ENCODE peak calls at places on chromosomes 13 and 19, in six cellular contexts. J is cardiac fibroblast, L is skeletal muscle cell, E is neuronal stem cell, N is adrenal gland, V is esophagus squamous epithelium. Z is an unnamed sample.

GRCh38 chr13:108595416-108596257 is 33.8 kb upstream of the MYO16 start:
- DNase-seq in J (no peak), L (no peak), E (no peak), N (no peak), V (no peak), Z (peak)

GRCh38 chr19:18723871-18724377 is 40.4 kb downstream of the CRTC1 start:
- DNase-seq in J (no peak), L (no peak), E (no peak), N (no peak), V (no peak), Z (no peak)

GRCh38 chr13:24063281-24063851 is 97.2 kb upstream of the SPATA13 start:
- DNase-seq in J (no peak), L (peak), E (no peak), N (peak), V (no peak), Z (no peak)

GRCh38 chr13:23160241-23161175 is 20.3 kb upstream of the SGCG start:
- DNase-seq in J (no peak), L (no peak), E (peak), N (no peak), V (no peak), Z (peak)

GRCh38 chr13:101916108-101916757 is 463.8 kb downstream of the ITGBL1 start:
- DNase-seq in J (peak), L (no peak), E (peak), N (no peak), V (no peak), Z (peak)

GRCh38 chr13:18628428-18628827 is 553.2 kb downstream of the TUBA3C start:
- DNase-seq in J (no peak), L (no peak), E (no peak), N (no peak), V (no peak), Z (no peak)

GRCh38 chr13:52651880-52652169 is 811 bp upstream of the SUGT1 start:
- DNase-seq in J (no peak), L (no peak), E (no peak), N (no peak), V (no peak), Z (no peak)

GRCh38 chr19:33422369-33423180 is 49.1 kb downstream of the CEBPG start:
- DNase-seq in J (no peak), L (no peak), E (no peak), N (no peak), V (no peak), Z (no peak)

GRCh38 chr19:4638330-4638729 is 986 bp upstream of the TNFAIP8L1 start:
- DNase-seq in J (peak), L (no peak), E (no peak), N (no peak), V (no peak), Z (no peak)

GRCh38 chr13:114019367-114019766 is 45.5 kb upstream of the C13orf46 start:
- DNase-seq in J (peak), L (no peak), E (no peak), N (no peak), V (no peak), Z (peak)

GRCh38 chr13:103431880-103432279 is 365.7 kb upstream of the SLC10A2 start:
- DNase-seq in J (no peak), L (no peak), E (no peak), N (no peak), V (no peak), Z (no peak)

GRCh38 chr13:79281335-79281734 is 124.7 kb downstream of the RBM26 start:
- DNase-seq in J (no peak), L (no peak), E (peak), N (no peak), V (no peak), Z (peak)

GRCh38 chr19:33473644-33474305 is 47.8 kb downstream of the PEPD start:
- DNase-seq in J (peak), L (no peak), E (no peak), N (no peak), V (no peak), Z (no peak)

GRCh38 chr19:14187586-14187985 is 18.4 kb downstream of the ADGRL1 start:
- DNase-seq in J (no peak), L (no peak), E (no peak), N (no peak), V (no peak), Z (no peak)

GRCh38 chr13:23723463-23723862 is 153.3 kb downstream of the TNFRSF19 start:
- DNase-seq in J (peak), L (peak), E (no peak), N (no peak), V (no peak), Z (no peak)

GRCh38 chr19:29645911-29646310 is 19.4 kb upstream of the PLEKHF1 start:
- DNase-seq in J (peak), L (no peak), E (no peak), N (peak), V (no peak), Z (no peak)

GRCh38 chr13:86572115-86572514 is 772.9 kb upstream of the SLITRK6 start:
- DNase-seq in J (no peak), L (no peak), E (no peak), N (no peak), V (no peak), Z (no peak)

GRCh38 chr13:110396476-110396875 is 89.4 kb downstream of the COL4A2 start:
- DNase-seq in J (peak), L (no peak), E (no peak), N (no peak), V (no peak), Z (no peak)

GRCh38 chr19:14116918-14117578 is 514 bp downstream of the PRKACA start:
- DNase-seq in J (no peak), L (no peak), E (no peak), N (peak), V (peak), Z (no peak)

GRCh38 chr19:14138576-14139265 is 2.3 kb upstream of the ASF1B start:
- DNase-seq in J (peak), L (no peak), E (no peak), N (no peak), V (no peak), Z (no peak)

GRCh38 chr13:90867336-90867683 is 480.2 kb upstream of the MIR17HG start:
- DNase-seq in J (peak), L (peak), E (peak), N (peak), V (peak), Z (peak)

GRCh38 chr19:7559102-7559501 is 23.6 kb downstream of the PNPLA6 start:
- DNase-seq in J (no peak), L (no peak), E (no peak), N (no peak), V (no peak), Z (no peak)

GRCh38 chr19:14467816-14468215 is 7.3 kb downstream of the PTGER1 start:
- DNase-seq in J (no peak), L (no peak), E (no peak), N (no peak), V (no peak), Z (no peak)

GRCh38 chr19:3649888-3650287 is 23.3 kb upstream of the CACTIN start:
- DNase-seq in J (no peak), L (no peak), E (no peak), N (no peak), V (no peak), Z (no peak)

GRCh38 chr19:44050740-44051653 is 839 bp upstream of the ZNF223 start:
- DNase-seq in J (peak), L (no peak), E (no peak), N (peak), V (no peak), Z (no peak)

GRCh38 chr13:25214371-25215252 is 42.5 kb upstream of the AMER2 start:
- DNase-seq in J (peak), L (peak), E (no peak), N (peak), V (no peak), Z (no peak)

GRCh38 chr13:109204657-109205056 is 575.2 kb downstream of the MYO16 start:
- DNase-seq in J (no peak), L (no peak), E (no peak), N (no peak), V (no peak), Z (no peak)

GRCh38 chr13:80341771-80342271 is 895 bp upstream of the SPRY2 start:
- DNase-seq in J (peak), L (no peak), E (peak), N (peak), V (no peak), Z (peak)

GRCh38 chr13:32150794-32151193 is 119.2 kb downstream of the FRY start:
- DNase-seq in J (peak), L (peak), E (no peak), N (peak), V (no peak), Z (no peak)

GRCh38 chr19:489418-490196 is 6.7 kb upstream of the MADCAM1 start:
- DNase-seq in J (peak), L (no peak), E (no peak), N (no peak), V (no peak), Z (peak)

GRCh38 chr13:24005711-24006281 is 108.5 kb upstream of the C1QTNF9B start:
- DNase-seq in J (no peak), L (no peak), E (no peak), N (no peak), V (no peak), Z (no peak)

GRCh38 chr19:48639483-48640375 is 2.5 kb upstream of the DBP start:
- DNase-seq in J (no peak), L (no peak), E (no peak), N (no peak), V (no peak), Z (no peak)

GRCh38 chr19:55251296-55252081 is 7.3 kb downstream of the PPP6R1 start:
- DNase-seq in J (peak), L (peak), E (no peak), N (no peak), V (no peak), Z (no peak)

GRCh38 chr19:48121909-48122371 is 11.3 kb upstream of the PLA2G4C start:
- DNase-seq in J (peak), L (no peak), E (no peak), N (peak), V (no peak), Z (no peak)

GRCh38 chr19:49997709-49998108 is 27.5 kb downstream of the VRK3 start:
- DNase-seq in J (peak), L (no peak), E (no peak), N (no peak), V (no peak), Z (peak)

DNA sequence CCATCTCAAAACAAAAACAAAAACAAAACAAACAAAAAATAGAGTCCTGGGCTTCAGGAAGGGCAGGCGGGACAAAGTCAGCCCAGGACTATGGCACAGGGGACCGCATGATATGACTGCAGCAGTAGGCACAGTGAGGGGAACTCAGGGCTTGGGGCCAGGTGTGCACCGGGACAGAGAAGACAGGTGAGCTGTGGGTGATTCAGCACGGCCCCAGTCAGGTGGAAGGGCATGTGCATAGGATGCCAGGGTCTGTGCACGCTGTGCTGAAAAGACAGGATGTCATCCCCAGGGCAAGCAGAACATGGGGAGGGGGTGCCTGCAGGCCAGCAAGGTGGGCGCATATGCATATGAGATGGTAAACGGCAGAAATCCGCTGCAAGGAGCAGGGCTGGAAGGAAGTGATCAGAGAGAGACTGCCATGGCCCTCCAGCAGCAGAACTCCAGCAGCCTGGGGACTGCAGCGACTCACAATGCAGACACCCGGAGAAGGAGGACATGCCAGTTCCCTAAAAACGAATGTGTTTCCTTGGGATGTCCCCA is 15.0 kb downstream of the EPS15L1 start:
- DNase-seq in J (no peak), L (no peak), E (no peak), N (no peak), V (no peak), Z (no peak)
- H3K4me3 ChIP-seq in J (no peak), L (no peak), E (no peak), N (no peak), V (no peak), Z (no peak)

GRCh38 chr19:39826311-39826945 is 7.5 kb downstream of the DYRK1B start:
- DNase-seq in J (no peak), L (no peak), E (no peak), N (no peak), V (no peak), Z (no peak)

GRCh38 chr19:39825531-39826076 is 8.4 kb downstream of the DYRK1B start:
- DNase-seq in J (no peak), L (no peak), E (no peak), N (no peak), V (no peak), Z (no peak)

GRCh38 chr19:39825093-39825463 is 8.9 kb downstream of the DYRK1B start:
- DNase-seq in J (no peak), L (no peak), E (no peak), N (no peak), V (no peak), Z (no peak)

GRCh38 chr19:39824143-39825092 is 9.5 kb downstream of the DYRK1B start:
- DNase-seq in J (peak), L (peak), E (peak), N (peak), V (peak), Z (peak)

GRCh38 chr19:39823693-39824092 is 10.3 kb downstream of the DYRK1B start:
- DNase-seq in J (no peak), L (no peak), E (no peak), N (no peak), V (no peak), Z (peak)
- H3K4me3 ChIP-seq in J (peak), L (peak), E (peak), N (peak), V (peak), Z (peak)

DNA sequence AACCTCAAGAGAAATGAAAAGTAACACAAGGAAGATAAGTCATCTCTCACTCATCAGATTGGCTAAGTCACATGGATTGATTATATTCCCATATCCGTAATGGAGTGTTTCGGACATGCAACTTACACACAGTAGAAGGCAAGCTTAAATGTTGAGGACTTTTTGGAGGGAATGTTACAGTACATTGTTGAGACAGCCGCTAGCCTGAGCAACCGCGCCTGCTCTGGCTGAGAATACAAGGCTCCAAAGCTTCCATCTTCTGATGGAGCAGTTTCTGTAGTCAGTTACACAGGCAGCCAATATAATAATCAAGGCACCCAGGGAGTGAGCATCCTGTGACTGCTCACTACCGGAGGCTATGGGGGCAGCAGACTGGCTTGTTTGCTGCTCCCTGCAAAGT is 1.0 kb upstream of the CRYL1 start:
- DNase-seq in J (peak), L (no peak), E (no peak), N (no peak), V (no peak), Z (no peak)
- H3K4me3 ChIP-seq in J (peak), L (peak), E (no peak), N (no peak), V (peak), Z (peak)

DNA sequence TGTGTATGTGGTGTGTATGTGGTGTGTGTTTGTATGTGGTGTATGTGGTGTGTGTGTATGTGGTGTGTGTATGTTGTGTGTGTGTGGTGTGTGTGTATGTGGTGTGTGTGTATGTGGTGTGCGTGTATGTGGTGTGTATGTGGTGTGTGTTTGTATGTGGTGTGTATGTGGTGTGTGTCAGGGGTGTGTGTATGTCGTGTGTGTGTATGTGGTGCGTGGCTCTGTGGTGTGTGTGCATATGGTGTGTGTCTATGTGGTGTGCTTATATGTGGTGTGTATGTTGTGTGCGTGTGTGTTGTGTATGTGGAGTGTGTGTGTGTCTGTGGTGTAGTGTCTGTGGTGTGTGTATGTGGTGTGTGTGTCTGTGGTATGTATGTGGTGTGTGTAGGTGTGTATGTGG is 62.5 kb upstream of the MEDAG start:
- DNase-seq in J (no peak), L (no peak), E (no peak), N (no peak), V (no peak), Z (no peak)
- H3K4me3 ChIP-seq in J (no peak), L (no peak), E (no peak), N (no peak), V (no peak), Z (no peak)

GRCh38 chr19:41521860-41522555 is 54.0 kb upstream of the CEACAM21 start:
- DNase-seq in J (no peak), L (no peak), E (peak), N (no peak), V (no peak), Z (peak)
- H3K4me3 ChIP-seq in J (no peak), L (peak), E (peak), N (no peak), V (peak), Z (no peak)

GRCh38 chr19:1852729-1853128 is 4.4 kb upstream of the REXO1 start:
- DNase-seq in J (no peak), L (no peak), E (no peak), N (no peak), V (no peak), Z (no peak)

GRCh38 chr19:1851581-1852293 is 3.5 kb upstream of the REXO1 start:
- DNase-seq in J (no peak), L (no peak), E (no peak), N (no peak), V (no peak), Z (no peak)

GRCh38 chr19:1849999-1850398 is 1.7 kb upstream of the REXO1 start:
- DNase-seq in J (no peak), L (no peak), E (no peak), N (no peak), V (no peak), Z (no peak)

GRCh38 chr19:1852294-1852646 is 4.0 kb upstream of the REXO1 start:
- DNase-seq in J (no peak), L (no peak), E (no peak), N (no peak), V (no peak), Z (no peak)

GRCh38 chr19:1850809-1851544 is 2.7 kb upstream of the REXO1 start:
- DNase-seq in J (no peak), L (no peak), E (no peak), N (no peak), V (no peak), Z (no peak)
- H3K4me3 ChIP-seq in J (no peak), L (no peak), E (no peak), N (no peak), V (no peak), Z (no peak)

DNA sequence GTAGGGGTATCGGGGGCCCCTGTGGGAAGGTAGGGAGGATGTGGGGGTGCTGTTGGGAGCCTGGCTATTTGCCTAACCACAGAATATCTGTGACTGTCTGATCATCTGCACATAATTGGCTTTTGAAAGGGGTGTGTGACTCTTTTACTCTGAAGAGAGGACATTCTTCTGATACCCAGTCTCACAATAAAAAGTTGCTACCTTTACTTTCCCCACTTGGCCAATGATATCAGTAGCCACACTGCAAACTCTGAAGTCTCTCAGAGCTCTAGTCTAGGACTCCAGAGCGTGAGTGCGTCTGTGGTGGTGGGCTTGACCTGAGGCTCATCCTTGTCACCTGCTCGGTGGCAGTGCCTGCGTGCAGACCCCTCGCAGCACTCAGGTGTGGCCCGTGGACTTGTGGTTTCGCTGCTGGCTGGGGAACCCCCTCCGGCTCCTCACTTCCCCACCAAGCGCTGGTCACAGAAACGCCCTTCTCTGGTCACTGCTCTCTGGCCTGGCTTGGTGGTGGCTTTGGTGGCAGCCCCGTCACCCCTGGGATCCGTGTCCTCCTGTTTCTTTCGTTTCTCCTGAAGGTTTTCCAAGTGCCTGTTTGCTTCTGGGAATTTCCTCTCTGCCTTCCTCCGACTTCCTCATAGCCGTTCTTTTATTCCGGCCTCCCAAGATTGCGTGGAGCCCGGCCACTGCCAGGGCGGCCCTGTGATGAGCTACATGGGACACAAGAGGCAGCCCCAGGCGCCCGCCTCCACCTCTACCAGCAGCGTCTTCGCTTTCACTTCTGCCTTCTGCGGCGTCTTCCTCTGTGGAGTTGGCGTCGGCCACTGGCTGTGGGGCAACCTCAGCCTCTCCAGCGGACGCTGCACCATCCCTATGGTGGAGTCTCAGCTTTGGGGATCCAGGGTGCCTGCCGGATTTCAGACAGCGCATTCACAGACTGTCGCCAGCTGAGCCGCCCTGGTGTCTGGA is 78.0 kb downstream of the ATP11A start:
- DNase-seq in J (no peak), L (no peak), E (no peak), N (peak), V (no peak), Z (no peak)
- H3K4me3 ChIP-seq in J (no peak), L (no peak), E (no peak), N (no peak), V (no peak), Z (no peak)

GRCh38 chr19:31430381-31430780 is 81.1 kb upstream of the TSHZ3 start:
- DNase-seq in J (no peak), L (no peak), E (no peak), N (no peak), V (no peak), Z (no peak)
- H3K4me3 ChIP-seq in J (no peak), L (no peak), E (no peak), N (no peak), V (no peak), Z (no peak)